ENCODE peak calls at places on chromosomes 16 and 17, in nine cellular contexts. J is pancreas; Q is IMR-90; D is upper lobe of right lung; V is psoas muscle; B is CD8-positive, alpha-beta T cell; U is neural progenitor cell; I is K562; P is Peyer's patch. O is an unnamed sample.

GRCh38 chr17:752620-753219 is 656 bp upstream of the GEMIN4 start:
- DNase-seq in J (peak; percentile 71), Q (peak; percentile 49), D (peak; percentile 88), V (peak; percentile 79), B (no peak), U (peak; percentile 36), I (peak; percentile 28), P (peak; percentile 61), O (no peak)

GRCh38 chr16:49811630-49812334 is 44.1 kb downstream of the ZNF423 start:
- DNase-seq in J (peak; percentile 77), Q (no peak), D (no peak), V (peak; percentile 68), B (no peak), U (peak; percentile 55), I (no peak), P (no peak), O (no peak)

GRCh38 chr17:44760474-44761308 is 1.9 kb downstream of the ADAM11 start:
- DNase-seq in J (no peak), Q (no peak), D (peak; percentile 51), V (no peak), B (no peak), U (no peak), I (no peak), P (peak; percentile 37), O (no peak)

GRCh38 chr17:32477220-32477619 is 9.6 kb upstream of the CDK5R1 start:
- DNase-seq in J (no peak), Q (no peak), D (no peak), V (no peak), B (no peak), U (no peak), I (no peak), P (peak; percentile 2), O (no peak)

GRCh38 chr17:64148017-64148631 is 18.2 kb upstream of the ERN1 start:
- DNase-seq in J (no peak), Q (no peak), D (no peak), V (no peak), B (no peak), U (no peak), I (no peak), P (no peak), O (no peak)

GRCh38 chr16:73053379-73054130 is 5.6 kb upstream of the ZFHX3 start:
- DNase-seq in J (no peak), Q (peak; percentile 75), D (no peak), V (no peak), B (no peak), U (no peak), I (no peak), P (no peak), O (no peak)

GRCh38 chr16:65117701-65118448 is 4.0 kb downstream of the CDH11 start:
- DNase-seq in J (peak; percentile 62), Q (peak; percentile 90), D (no peak), V (peak; percentile 53), B (peak; percentile 3), U (peak; percentile 86), I (peak; percentile 40), P (peak; percentile 58), O (peak; percentile 57)

GRCh38 chr16:58684001-58684353 is 593 bp downstream of the SLC38A7 start:
- DNase-seq in J (no peak), Q (peak; percentile 10), D (no peak), V (no peak), B (no peak), U (no peak), I (no peak), P (no peak), O (no peak)

DNA sequence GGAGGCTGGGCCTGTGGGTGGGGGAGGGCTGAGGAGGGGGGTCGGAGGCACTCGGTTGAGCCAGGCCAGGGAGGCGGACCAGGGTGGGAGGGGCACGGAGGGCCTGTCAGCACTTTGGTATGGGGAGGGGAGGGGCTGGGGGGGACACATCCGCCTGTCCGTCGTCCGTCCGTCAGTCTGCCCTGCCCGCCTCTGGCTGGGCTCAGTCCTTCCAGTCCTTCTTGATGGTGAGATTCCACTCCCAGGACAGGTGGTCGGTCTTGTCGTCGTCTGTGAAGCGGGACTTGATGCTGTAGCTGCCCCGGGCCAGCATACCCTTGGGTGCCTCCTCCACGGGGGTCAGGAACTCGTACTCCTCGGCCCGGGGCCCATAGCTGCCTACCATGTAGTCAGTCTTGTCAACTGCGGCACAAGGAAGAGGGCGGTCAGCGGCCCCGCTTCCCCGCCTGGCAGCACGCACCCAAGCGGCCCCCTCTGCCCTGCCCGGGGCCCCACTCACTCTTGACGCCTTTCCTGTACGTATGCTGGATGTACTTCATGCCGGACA is 2.4 kb downstream of the ARHGDIA start:
- DNase-seq in J (no peak), Q (peak; percentile 88), D (peak; percentile 74), V (peak; percentile 69), B (no peak), U (peak; percentile 35), I (peak; percentile 68), P (peak; percentile 59), O (no peak)
- H3K36me3 ChIP-seq in J (no peaks in the 10 kb centered on the region), Q (peaks cover 40% of the 10 kb centered on the region), D (peaks cover 19% of the 10 kb centered on the region), V (no peaks in the 10 kb centered on the region), B (peaks cover 21% of the 10 kb centered on the region), U (no peaks in the 10 kb centered on the region), I (peaks cover 51% of the 10 kb centered on the region), P (peaks cover 20% of the 10 kb centered on the region), O (peaks cover 63% of the 10 kb centered on the region)

GRCh38 chr16:67149276-67150057 is 1.3 kb downstream of the B3GNT9 start:
- DNase-seq in J (no peak), Q (no peak), D (no peak), V (no peak), B (no peak), U (no peak), I (no peak), P (no peak), O (no peak)
- TF ChIP-seq CTCF in J (no peak), Q (no peak), D (no peak), V (no peak), B (no peak), U (no peak), I (no peak), P (no peak), O (no peak)

GRCh38 chr16:4263504-4264436 is 9.1 kb downstream of the TFAP4 start:
- DNase-seq in J (peak; percentile 72), Q (peak; percentile 86), D (peak; percentile 73), V (peak; percentile 82), B (no peak), U (peak; percentile 73), I (peak; percentile 95), P (peak; percentile 76), O (no peak)
- H3K9me3 ChIP-seq in J (no peaks in the 10 kb centered on the region), Q (no peaks in the 10 kb centered on the region), D (no peaks in the 10 kb centered on the region), V (no peaks in the 10 kb centered on the region), B (no peaks in the 10 kb centered on the region), U (no peaks in the 10 kb centered on the region), I (no peaks in the 10 kb centered on the region), P (no peaks in the 10 kb centered on the region), O (no peaks in the 10 kb centered on the region)

DNA sequence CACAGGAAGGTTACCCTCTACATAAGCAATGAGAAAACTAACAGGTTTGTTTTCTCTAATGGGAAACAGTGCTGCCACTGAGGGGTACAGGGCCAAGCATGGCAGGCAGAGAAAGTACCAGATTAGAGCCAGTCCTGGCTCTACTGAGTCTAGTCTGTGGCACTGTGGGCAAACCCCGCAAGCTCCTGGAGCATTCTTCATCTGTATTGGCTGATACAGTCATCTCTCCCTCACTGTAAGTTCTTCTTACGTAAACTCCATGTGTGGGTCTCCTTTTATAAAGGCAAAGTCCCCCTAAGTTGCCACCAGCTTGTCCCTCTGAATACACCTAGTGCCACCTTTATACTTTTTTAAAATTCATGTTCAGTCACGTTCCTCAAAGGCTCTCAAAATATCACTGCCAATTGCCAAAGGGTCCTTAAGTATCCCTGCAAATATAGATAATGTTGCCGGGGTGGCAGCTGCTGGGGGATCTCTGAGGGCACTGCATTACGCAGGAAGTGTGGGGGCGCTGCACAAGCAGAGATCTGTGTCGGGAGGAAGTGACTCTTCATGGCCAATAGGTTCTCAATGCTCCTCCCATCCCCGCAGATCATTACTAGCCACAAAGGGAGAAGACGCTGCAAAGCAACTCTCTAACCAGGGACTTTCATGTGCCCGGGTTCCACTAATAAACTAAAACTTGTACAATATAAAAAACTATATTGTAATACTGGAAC is 18.8 kb downstream of the XPO6 start:
- DNase-seq in J (no peak), Q (no peak), D (peak; percentile 72), V (no peak), B (peak; percentile 62), U (no peak), I (no peak), P (no peak), O (peak; percentile 57)
- H3K36me3 ChIP-seq in J (no peaks in the 10 kb centered on the region), Q (peaks cover 19% of the 10 kb centered on the region), D (peaks cover 12% of the 10 kb centered on the region), V (no peaks in the 10 kb centered on the region), B (peaks cover 4% of the 10 kb centered on the region), U (no peaks in the 10 kb centered on the region), I (peaks cover 77% of the 10 kb centered on the region), P (no peaks in the 10 kb centered on the region), O (peaks cover 57% of the 10 kb centered on the region)